ENCODE peak calls at places on chromosomes 4 and X, in six cellular contexts. Y is left lung, I is heart right ventricle, A is SK-N-SH, V is PC-3, C is ovary. T is an unnamed sample.

GRCh38 chrX:29634516-29634915 is 580.8 kb upstream of the MAGEB2 start:
- DNase-seq in V (no peak), A (no peak), Y (no peak), C (no peak), I (no peak), T (no peak)

GRCh38 chr4:145216532-145216931 is 36.1 kb upstream of the OTUD4 start:
- DNase-seq in I (no peak), A (peak; percentile 13), V (peak; percentile 61), C (no peak), Y (no peak), T (peak; percentile 20)

GRCh38 chr4:115537387-115537786 is 424.0 kb upstream of the NDST4 start:
- DNase-seq in Y (no peak), I (no peak), C (no peak), A (no peak), V (peak; percentile 27), T (no peak)

GRCh38 chr4:5027366-5027765 is 8.1 kb upstream of the CYTL1 start:
- DNase-seq in V (no peak), Y (no peak), C (no peak), A (no peak), I (no peak), T (no peak)

GRCh38 chr4:80073362-80074008 is 456 bp upstream of the ANTXR2 start:
- DNase-seq in V (no peak), C (no peak), Y (no peak), I (no peak), A (no peak), T (no peak)

GRCh38 chr4:55547461-55547770 is 707 bp upstream of the CLOCK start:
- DNase-seq in V (no peak), Y (no peak), A (peak; percentile 50), I (peak; percentile 43), C (no peak), T (peak; percentile 27)

GRCh38 chr4:108466936-108467902 is 153.2 kb upstream of the RPL34 start:
- DNase-seq in I (no peak), V (peak; percentile 46), Y (no peak), C (no peak), A (no peak), T (no peak)

GRCh38 chr4:170089743-170090666 is at the start of gene AADAT:
- DNase-seq in Y (peak; percentile 76), C (peak; percentile 79), A (peak; percentile 97), I (peak; percentile 80), V (peak; percentile 69), T (peak; percentile 93)

GRCh38 chrX:48574270-48575266 is at the start of gene RBM3:
- DNase-seq in Y (peak; percentile 95), I (peak; percentile 91), C (peak; percentile 91), A (peak; percentile 85), V (peak; percentile 92), T (peak; percentile 90)

GRCh38 chr4:169014581-169014980 is 4.5 kb upstream of the CBR4 start:
- DNase-seq in Y (no peak), C (no peak), V (peak; percentile 85), I (no peak), A (no peak), T (no peak)

GRCh38 chr4:184727430-184727829 is 6.5 kb downstream of the CENPU start:
- DNase-seq in C (no peak), I (no peak), Y (no peak), V (no peak), A (no peak), T (no peak)

DNA sequence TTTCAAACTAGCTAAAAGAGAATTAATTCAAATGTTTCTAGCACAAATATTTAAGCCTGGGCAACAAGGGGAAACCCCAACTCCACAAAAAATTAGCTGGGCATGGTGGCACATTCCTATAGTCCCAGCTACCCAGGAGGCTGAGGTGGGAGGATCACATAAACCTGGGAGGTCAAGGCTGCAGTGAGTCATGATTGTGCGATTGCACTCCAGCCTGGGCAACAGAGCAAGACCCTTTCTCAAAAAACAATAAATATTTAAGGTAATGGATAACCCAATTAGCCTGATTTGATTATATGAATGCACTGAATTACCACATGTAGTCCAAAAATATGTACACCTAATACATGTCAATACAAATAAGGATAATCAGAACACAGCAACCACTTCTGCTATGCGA is 14.3 kb downstream of the RCHY1 start:
- DNase-seq in Y (no peak), A (no peak), V (no peak), C (no peak), I (no peak), T (no peak)
- H3K36me3 ChIP-seq in Y (no peaks in the 10 kb centered on the region), A (peaks cover 46% of the 10 kb centered on the region), V (peaks cover 39% of the 10 kb centered on the region), C (no peaks in the 10 kb centered on the region), I (peaks cover 9% of the 10 kb centered on the region), T (peaks cover 1% of the 10 kb centered on the region)

GRCh38 chr4:183483997-183484396 is 20.9 kb upstream of the ING2 start:
- DNase-seq in Y (no peak), V (no peak), A (no peak), I (no peak), C (no peak), T (no peak)

GRCh38 chr4:183478926-183479325 is 25.9 kb upstream of the ING2 start:
- DNase-seq in I (no peak), A (no peak), Y (no peak), C (no peak), V (no peak), T (no peak)

GRCh38 chr4:183471960-183472708 is 27.7 kb downstream of the CDKN2AIP start:
- DNase-seq in I (peak; percentile 78), C (peak; percentile 89), Y (peak; percentile 87), V (peak; percentile 86), A (peak; percentile 83), T (peak; percentile 77)

GRCh38 chr4:183478123-183478522 is 26.7 kb upstream of the ING2 start:
- DNase-seq in V (no peak), A (no peak), C (no peak), I (no peak), Y (no peak), T (no peak)
- H3K4me3 ChIP-seq in V (no peak overlapping the region), A (no peak overlapping the region), C (no peak overlapping the region), I (no peak overlapping the region), Y (no peak overlapping the region), T (no peak overlapping the region)

GRCh38 chr4:8107146-8107657 is 51.4 kb downstream of the ABLIM2 start:
- DNase-seq in I (no peak), V (no peak), C (no peak), A (no peak), Y (no peak), T (no peak)

GRCh38 chr4:8110071-8110986 is 48.3 kb downstream of the ABLIM2 start:
- DNase-seq in Y (no peak), I (no peak), C (no peak), A (no peak), V (peak; percentile 40), T (peak; percentile 93)

GRCh38 chr4:8108261-8108660 is 50.4 kb downstream of the ABLIM2 start:
- DNase-seq in Y (no peak), A (no peak), V (no peak), C (no peak), I (no peak), T (no peak)

GRCh38 chr4:8109406-8110065 is 49.1 kb downstream of the ABLIM2 start:
- DNase-seq in Y (no peak), C (no peak), V (no peak), A (no peak), I (no peak), T (peak; percentile 42)

DNA sequence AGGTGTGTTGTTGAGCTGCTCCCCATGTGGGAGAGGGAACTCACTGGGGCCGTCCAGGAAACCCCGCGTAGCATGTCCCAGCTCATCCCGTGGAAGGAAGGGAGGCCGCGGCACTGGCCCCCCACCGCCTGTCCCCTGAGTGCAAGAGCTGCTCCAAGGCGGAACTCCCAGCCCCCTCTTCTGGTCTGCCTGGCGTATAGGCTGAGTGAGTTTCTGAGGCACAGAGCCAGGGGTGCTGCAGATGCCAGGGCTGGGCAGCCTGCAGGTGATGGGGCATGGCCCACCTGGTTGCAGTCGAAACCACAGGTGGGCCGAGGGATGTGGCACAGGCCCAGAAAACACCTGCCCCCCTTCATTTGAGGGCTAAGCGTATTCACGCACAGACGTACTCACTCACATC is 49.6 kb downstream of the ABLIM2 start:
- DNase-seq in I (no peak), Y (no peak), C (no peak), V (no peak), A (no peak), T (peak; percentile 50)
- H3K27me3 ChIP-seq in I (no peaks in the 10 kb centered on the region), Y (peaks cover 13% of the 10 kb centered on the region), C (no peaks in the 10 kb centered on the region), V (no peaks in the 10 kb centered on the region), A (no peaks in the 10 kb centered on the region), T (no peaks in the 10 kb centered on the region)

GRCh38 chr4:39505581-39505980 is 21.7 kb downstream of the UGDH start:
- DNase-seq in C (no peak), V (no peak), Y (no peak), I (no peak), A (no peak), T (no peak)

GRCh38 chr4:39514888-39515401 is 12.3 kb downstream of the UGDH start:
- DNase-seq in Y (peak; percentile 72), C (peak; percentile 35), I (no peak), A (no peak), V (peak; percentile 92), T (no peak)

GRCh38 chr4:39510348-39510929 is 16.8 kb downstream of the UGDH start:
- DNase-seq in V (no peak), I (no peak), Y (no peak), C (no peak), A (no peak), T (no peak)
- H3K36me3 ChIP-seq in V (peaks cover 56% of the 10 kb centered on the region), I (peaks cover 26% of the 10 kb centered on the region), Y (peaks cover 4% of the 10 kb centered on the region), C (no peaks in the 10 kb centered on the region), A (peaks cover 79% of the 10 kb centered on the region), T (peaks cover 31% of the 10 kb centered on the region)

GRCh38 chrX:1537031-1537715 is at the start of gene P2RY8:
- DNase-seq in A (no peak), V (peak; percentile 75), I (peak; percentile 37), Y (peak; percentile 76), C (peak; percentile 64), T (no peak)
- H3K4me3 ChIP-seq in A (no peak within 1 kb of the TSS), V (no peak within 1 kb of the TSS), I (peak within 1 kb of the TSS; percentile 41), Y (peak within 1 kb of the TSS; percentile 15), C (no peak within 1 kb of the TSS), T (no peak within 1 kb of the TSS)

GRCh38 chr4:158906073-158906472 is 137.2 kb downstream of the FNIP2 start:
- DNase-seq in V (peak; percentile 39), Y (no peak), A (no peak), C (no peak), I (no peak), T (no peak)
- H3K27me3 ChIP-seq in V (no peaks in the 10 kb centered on the region), Y (no peaks in the 10 kb centered on the region), A (no peaks in the 10 kb centered on the region), C (no peaks in the 10 kb centered on the region), I (no peaks in the 10 kb centered on the region), T (no peaks in the 10 kb centered on the region)